ENCODE peak calls at places on chromosomes 16 and 17, in eight cellular contexts. E is suprapubic skin, Q is left lung, H is right lobe of liver, L is body of pancreas, A is upper lobe of left lung, U is heart right ventricle, F is A673. N is an unnamed sample.

GRCh38 chr17:34110315-34110714 is 144.8 kb upstream of the CCL2 start:
- DNase-seq in U (no peak), F (no peak), A (no peak), L (peak; percentile 76), H (peak; percentile 79), Q (no peak), E (no peak), N (no peak)

GRCh38 chr16:79618712-79619050 is 18.1 kb upstream of the MAF start:
- DNase-seq in L (no peak), E (no peak), U (no peak), F (no peak), H (no peak), A (no peak), Q (no peak), N (no peak)

GRCh38 chr16:85584192-85584757 is 28.8 kb upstream of the GSE1 start:
- DNase-seq in Q (no peak), U (no peak), F (no peak), L (no peak), A (no peak), H (no peak), E (no peak), N (no peak)

GRCh38 chr17:44045493-44045892 is 21.0 kb downstream of the LSM12 start:
- DNase-seq in H (no peak), U (no peak), L (no peak), A (no peak), E (no peak), F (no peak), Q (no peak), N (no peak)

GRCh38 chr16:73037845-73038570 is 9.9 kb downstream of the ZFHX3 start:
- DNase-seq in Q (no peak), F (no peak), L (no peak), U (no peak), H (no peak), E (no peak), A (no peak), N (no peak)

GRCh38 chr16:50136399-50136798 is 16.7 kb upstream of the TENT4B start:
- DNase-seq in L (no peak), Q (no peak), E (no peak), A (no peak), U (no peak), H (no peak), F (no peak), N (no peak)

GRCh38 chr17:74742153-74742515 is 5.1 kb downstream of the RAB37 start:
- DNase-seq in A (peak; percentile 60), H (no peak), Q (no peak), L (no peak), E (no peak), F (no peak), U (no peak), N (peak; percentile 49)

GRCh38 chr17:18257747-18258355 is 687 bp downstream of the FLII start:
- DNase-seq in U (peak; percentile 72), F (no peak), L (peak; percentile 75), A (peak; percentile 89), E (peak; percentile 89), H (peak; percentile 84), Q (peak; percentile 82), N (peak; percentile 51)

GRCh38 chr16:9549487-9549886 is 458.0 kb downstream of the HAPSTR1 start:
- DNase-seq in L (no peak), E (no peak), A (no peak), F (no peak), U (no peak), H (no peak), Q (no peak), N (no peak)

GRCh38 chr16:53055603-53056527 is 1.1 kb downstream of the CHD9 start:
- DNase-seq in A (peak; percentile 28), Q (no peak), U (peak; percentile 57), L (no peak), E (no peak), H (no peak), F (peak; percentile 80), N (no peak)

GRCh38 chr16:85902366-85903155 is 3.6 kb downstream of the IRF8 start:
- DNase-seq in L (peak; percentile 73), A (no peak), H (no peak), F (no peak), Q (no peak), U (no peak), E (no peak), N (peak; percentile 13)

DNA sequence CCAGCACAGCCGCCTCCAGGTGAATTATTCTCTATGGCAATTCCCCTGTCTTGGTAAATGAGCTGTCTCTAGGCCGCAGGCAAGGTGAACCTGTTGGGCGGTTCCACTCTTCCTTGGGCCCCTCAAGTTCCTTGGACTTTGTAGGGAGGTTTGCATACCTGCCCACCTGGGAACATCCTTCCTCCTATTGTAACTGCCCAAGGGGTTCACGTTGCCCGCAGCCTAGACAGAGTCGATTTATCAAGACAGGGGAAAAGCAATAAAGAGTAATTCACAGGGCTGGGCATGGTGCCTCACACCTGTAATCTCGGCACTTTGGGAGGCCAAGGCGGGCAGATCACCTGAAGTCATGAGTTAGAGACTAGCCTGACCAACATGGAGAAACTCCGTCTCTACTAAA is 122.5 kb downstream of the KCNJ18 start:
- DNase-seq in H (no peak), F (no peak), L (no peak), A (peak; percentile 17), U (no peak), Q (peak; percentile 23), E (peak; percentile 75), N (no peak)
- H3K9me3 ChIP-seq in H (peaks cover 3% of the 10 kb centered on the region), F (peaks cover 42% of the 10 kb centered on the region), L (no peaks in the 10 kb centered on the region), A (no peaks in the 10 kb centered on the region), U (peaks cover 15% of the 10 kb centered on the region), Q (peaks cover 31% of the 10 kb centered on the region), E (peaks cover 8% of the 10 kb centered on the region), N (peaks cover 3% of the 10 kb centered on the region)

GRCh38 chr16:4535627-4536108 is 2.9 kb downstream of the CDIP1 start:
- DNase-seq in U (no peak), H (no peak), Q (no peak), A (no peak), F (no peak), E (no peak), L (no peak), N (no peak)

GRCh38 chr16:4536391-4537106 is 2.0 kb downstream of the CDIP1 start:
- DNase-seq in A (no peak), U (no peak), F (no peak), E (no peak), H (no peak), L (no peak), Q (no peak), N (no peak)

GRCh38 chr16:4533490-4533889 is 5.1 kb downstream of the CDIP1 start:
- DNase-seq in L (no peak), E (no peak), A (no peak), Q (no peak), U (no peak), F (no peak), H (no peak), N (no peak)

GRCh38 chr16:4532238-4532637 is 6.3 kb downstream of the CDIP1 start:
- DNase-seq in U (no peak), F (no peak), Q (no peak), E (no peak), H (no peak), L (no peak), A (no peak), N (no peak)

GRCh38 chr16:4534151-4534790 is 4.3 kb downstream of the CDIP1 start:
- DNase-seq in U (no peak), H (no peak), A (no peak), L (peak; percentile 81), F (no peak), Q (no peak), E (no peak), N (peak; percentile 14)
- H3K27ac ChIP-seq in U (peak overlapping the region; percentile 71), H (peak overlapping the region; percentile 23), A (no peak overlapping the region), L (peak overlapping the region; percentile 54), F (no peak overlapping the region), Q (no peak overlapping the region), E (no peak overlapping the region), N (peak overlapping the region; percentile 1)

GRCh38 chr16:7268182-7268581 is 64.5 kb upstream of the RBFOX1 start:
- DNase-seq in A (no peak), F (peak; percentile 56), L (peak; percentile 9), E (no peak), U (peak; percentile 18), H (no peak), Q (no peak), N (no peak)
- TF ChIP-seq CTCF in A (peak; percentile 47), F (peak; percentile 60), L (peak; percentile 42), E (peak; percentile 7), U (peak; percentile 71), H (peak; percentile 49), Q (peak; percentile 30), N (no peak)

DNA sequence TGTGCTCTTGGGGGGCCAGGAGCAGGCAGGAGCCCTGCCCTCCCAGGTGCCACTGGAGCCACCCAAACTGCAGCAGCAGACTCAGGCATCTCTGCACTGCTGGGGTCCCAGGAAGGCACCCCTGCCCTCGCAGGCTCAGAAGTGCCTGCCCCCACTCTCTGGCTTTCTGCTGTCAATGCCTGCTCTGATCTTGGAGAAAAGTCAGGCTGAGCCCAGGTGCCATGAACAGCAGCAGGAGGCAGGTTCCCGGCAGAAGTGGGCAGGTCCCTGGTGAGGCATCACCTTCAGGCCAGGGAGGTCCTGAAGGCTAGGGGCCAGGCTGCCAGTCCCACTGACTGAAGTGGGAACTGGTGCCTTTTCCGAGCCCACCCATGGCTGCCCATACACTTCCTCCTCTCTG is 106.5 kb downstream of the MGAT5B start:
- DNase-seq in H (no peak), U (no peak), L (no peak), F (no peak), Q (no peak), A (no peak), E (no peak), N (no peak)
- H3K9me3 ChIP-seq in H (no peaks in the 10 kb centered on the region), U (peaks cover 14% of the 10 kb centered on the region), L (no peaks in the 10 kb centered on the region), F (no peaks in the 10 kb centered on the region), Q (peaks cover 16% of the 10 kb centered on the region), A (no peaks in the 10 kb centered on the region), E (no peaks in the 10 kb centered on the region), N (no peaks in the 10 kb centered on the region)

GRCh38 chr16:12688972-12689850 is 114.5 kb downstream of the CPPED1 start:
- DNase-seq in Q (no peak), U (no peak), A (no peak), H (no peak), F (no peak), E (no peak), L (no peak), N (no peak)

GRCh38 chr16:12695454-12695853 is 108.2 kb downstream of the CPPED1 start:
- DNase-seq in U (no peak), A (no peak), F (no peak), L (no peak), E (no peak), Q (no peak), H (no peak), N (no peak)

GRCh38 chr16:12685806-12686205 is 117.9 kb downstream of the CPPED1 start:
- DNase-seq in L (no peak), H (no peak), U (no peak), Q (peak; percentile 46), E (no peak), F (no peak), A (peak; percentile 61), N (no peak)

GRCh38 chr16:12690024-12690423 is 113.7 kb downstream of the CPPED1 start:
- DNase-seq in Q (no peak), F (no peak), E (no peak), L (no peak), H (no peak), U (no peak), A (no peak), N (no peak)
- H3K27ac ChIP-seq in Q (no peak overlapping the region), F (no peak overlapping the region), E (no peak overlapping the region), L (no peak overlapping the region), H (no peak overlapping the region), U (no peak overlapping the region), A (no peak overlapping the region), N (no peak overlapping the region)